ENCODE peak calls at places on chromosomes 4 and X, in eight cellular contexts. One of them, this sample, is unnamed.

GRCh38 chr4:181952478-181952877 is 290.7 kb upstream of the TENM3 start:
- DNase-seq in GM12865: no peak
- DNase-seq in stomach: no peak
- DNase-seq in substantia nigra: no peak
- DNase-seq in posterior vena cava: no peak
- DNase-seq in retinal pigment epithelial cell: peak; percentile 77
- DNase-seq in RPMI7951: peak; percentile 93
- DNase-seq in T-cell: no peak
- DNase-seq in this sample: no peak

GRCh38 chrX:3743821-3744439 is 30.5 kb upstream of the PRKX start:
- DNase-seq in GM12865: peak; percentile 1
- DNase-seq in stomach: no peak
- DNase-seq in substantia nigra: no peak
- DNase-seq in posterior vena cava: no peak
- DNase-seq in retinal pigment epithelial cell: no peak
- DNase-seq in RPMI7951: no peak
- DNase-seq in T-cell: peak; percentile 60
- DNase-seq in this sample: no peak

GRCh38 chr4:129415001-129415400 is 319.0 kb downstream of the C4orf33 start:
- DNase-seq in GM12865: no peak
- DNase-seq in stomach: no peak
- DNase-seq in substantia nigra: no peak
- DNase-seq in posterior vena cava: no peak
- DNase-seq in retinal pigment epithelial cell: no peak
- DNase-seq in RPMI7951: no peak
- DNase-seq in T-cell: no peak
- DNase-seq in this sample: no peak

GRCh38 chr4:8242782-8243556 is 26.6 kb upstream of the HTRA3 start:
- DNase-seq in GM12865: no peak
- DNase-seq in stomach: no peak
- DNase-seq in substantia nigra: no peak
- DNase-seq in posterior vena cava: no peak
- DNase-seq in retinal pigment epithelial cell: no peak
- DNase-seq in RPMI7951: no peak
- DNase-seq in T-cell: no peak
- DNase-seq in this sample: no peak

GRCh38 chr4:1722551-1723071 is 1.3 kb downstream of the TACC3 start:
- DNase-seq in GM12865: no peak
- DNase-seq in stomach: no peak
- DNase-seq in substantia nigra: no peak
- DNase-seq in posterior vena cava: peak; percentile 70
- DNase-seq in retinal pigment epithelial cell: no peak
- DNase-seq in RPMI7951: no peak
- DNase-seq in T-cell: no peak
- DNase-seq in this sample: no peak

GRCh38 chr4:99088485-99089365 is at the start of gene ADH5:
- DNase-seq in GM12865: peak; percentile 94
- DNase-seq in stomach: peak; percentile 88
- DNase-seq in substantia nigra: peak; percentile 65
- DNase-seq in posterior vena cava: peak; percentile 96
- DNase-seq in retinal pigment epithelial cell: peak; percentile 31
- DNase-seq in RPMI7951: peak; percentile 81
- DNase-seq in T-cell: peak; percentile 88
- DNase-seq in this sample: peak; percentile 26

GRCh38 chr4:7003176-7003878 is 39.8 kb upstream of the TADA2B start:
- DNase-seq in GM12865: no peak
- DNase-seq in stomach: no peak
- DNase-seq in substantia nigra: no peak
- DNase-seq in posterior vena cava: no peak
- DNase-seq in retinal pigment epithelial cell: no peak
- DNase-seq in RPMI7951: no peak
- DNase-seq in T-cell: no peak
- DNase-seq in this sample: no peak

GRCh38 chr4:174865418-174865985 is 36.5 kb upstream of the GLRA3 start:
- DNase-seq in GM12865: no peak
- DNase-seq in stomach: no peak
- DNase-seq in substantia nigra: no peak
- DNase-seq in posterior vena cava: no peak
- DNase-seq in retinal pigment epithelial cell: no peak
- DNase-seq in RPMI7951: no peak
- DNase-seq in T-cell: no peak
- DNase-seq in this sample: no peak

GRCh38 chrX:49155900-49156837 is 6.4 kb upstream of the MAGIX start:
- DNase-seq in GM12865: peak; percentile 89
- DNase-seq in stomach: peak; percentile 91
- DNase-seq in substantia nigra: peak; percentile 53
- DNase-seq in posterior vena cava: peak; percentile 96
- DNase-seq in retinal pigment epithelial cell: peak; percentile 64
- DNase-seq in RPMI7951: peak; percentile 94
- DNase-seq in T-cell: peak; percentile 80
- DNase-seq in this sample: peak; percentile 52

GRCh38 chr4:124785645-124786044 is 73.1 kb upstream of the ANKRD50 start:
- DNase-seq in GM12865: no peak
- DNase-seq in stomach: no peak
- DNase-seq in substantia nigra: no peak
- DNase-seq in posterior vena cava: no peak
- DNase-seq in retinal pigment epithelial cell: no peak
- DNase-seq in RPMI7951: no peak
- DNase-seq in T-cell: no peak
- DNase-seq in this sample: no peak

GRCh38 chr4:6461301-6462165 is 10.9 kb downstream of the PPP2R2C start:
- DNase-seq in GM12865: no peak
- DNase-seq in stomach: peak; percentile 15
- DNase-seq in substantia nigra: no peak
- DNase-seq in posterior vena cava: peak; percentile 63
- DNase-seq in retinal pigment epithelial cell: no peak
- DNase-seq in RPMI7951: no peak
- DNase-seq in T-cell: no peak
- DNase-seq in this sample: no peak

This sample was measured in HS-27A.